ENCODE peak calls at places on chromosomes 3 and 15, in nine cellular contexts. Z, D, O, V, B, M, H, C and Q are unnamed samples.

GRCh38 chr15:31606261-31606669 is 279.6 kb downstream of the KLF13 start:
- DNase-seq in C (no peak), D (peak; percentile 64), H (no peak), M (no peak), O (no peak), B (no peak), Z (no peak), V (peak; percentile 40), Q (no peak)

GRCh38 chr15:35319354-35319753 is 226.6 kb downstream of the DPH6 start:
- DNase-seq in B (no peak), Z (no peak), C (no peak), O (no peak), V (no peak), M (no peak), D (no peak), H (no peak), Q (no peak)

GRCh38 chr3:15500107-15500724 is 21.3 kb downstream of the COLQ start:
- DNase-seq in O (no peak), C (no peak), B (peak; percentile 4), Z (no peak), M (no peak), D (peak; percentile 20), V (no peak), H (no peak), Q (no peak)

GRCh38 chr15:73530649-73531048 is 87.7 kb downstream of the REC114 start:
- DNase-seq in V (peak; percentile 7), M (no peak), D (peak; percentile 6), C (no peak), B (no peak), Z (no peak), H (no peak), O (no peak), Q (no peak)

GRCh38 chr3:42024578-42025387 is 62.9 kb upstream of the ULK4 start:
- DNase-seq in O (no peak), B (no peak), Z (no peak), D (peak; percentile 7), V (no peak), M (peak; percentile 35), H (no peak), C (peak; percentile 81), Q (no peak)

GRCh38 chr3:189839576-189839975 is 208.4 kb downstream of the TP63 start:
- DNase-seq in O (peak; percentile 28), Z (no peak), D (peak; percentile 77), B (no peak), V (peak; percentile 68), H (no peak), M (no peak), C (no peak), Q (no peak)

GRCh38 chr3:66858656-66859381 is 139.3 kb upstream of the KBTBD8 start:
- DNase-seq in B (no peak), Z (no peak), O (no peak), V (no peak), M (no peak), C (no peak), D (no peak), H (no peak), Q (no peak)

GRCh38 chr3:161265916-161266571 is 44.9 kb downstream of the NMD3 start:
- DNase-seq in V (no peak), H (no peak), M (no peak), B (no peak), Z (no peak), C (peak; percentile 56), O (no peak), D (no peak), Q (no peak)

GRCh38 chr3:151196441-151196840 is 6.6 kb downstream of the GPR171 start:
- DNase-seq in V (no peak), Z (no peak), H (peak; percentile 13), O (no peak), D (no peak), B (no peak), M (no peak), C (no peak), Q (no peak)

GRCh38 chr3:197404030-197404429 is 105.6 kb upstream of the DLG1 start:
- DNase-seq in B (no peak), V (no peak), C (no peak), H (no peak), O (no peak), M (no peak), Z (no peak), D (no peak), Q (no peak)

GRCh38 chr3:133213942-133214341 is 175.8 kb downstream of the TMEM108 start:
- DNase-seq in O (no peak), H (no peak), Z (no peak), V (no peak), M (no peak), C (no peak), D (no peak), B (no peak), Q (no peak)

GRCh38 chr15:66943456-66944095 is 121.8 kb upstream of the SMAD3 start:
- DNase-seq in O (no peak), D (no peak), Z (no peak), B (no peak), M (no peak), C (no peak), V (no peak), H (no peak), Q (no peak)

GRCh38 chr15:52787123-52787503 is 3.0 kb downstream of the ONECUT1 start:
- DNase-seq in O (no peak), Z (no peak), H (no peak), M (no peak), B (no peak), D (no peak), V (no peak), C (no peak), Q (no peak)

GRCh38 chr3:51681453-51681852 is 10.4 kb downstream of the TEX264 start:
- DNase-seq in D (peak; percentile 18), C (no peak), V (no peak), B (no peak), M (peak; percentile 20), Z (no peak), O (peak; percentile 14), H (no peak), Q (peak; percentile 50)

GRCh38 chr3:129021140-129021551 is 20.0 kb downstream of the EFCC1 start:
- DNase-seq in D (peak; percentile 52), B (no peak), Z (no peak), M (no peak), H (no peak), C (no peak), V (peak; percentile 41), O (no peak), Q (no peak)

GRCh38 chr15:43872416-43873020 is 45.7 kb downstream of the WDR76 start:
- DNase-seq in M (peak; percentile 86), H (peak; percentile 27), B (peak; percentile 21), D (peak; percentile 81), Z (no peak), V (peak; percentile 89), C (peak; percentile 70), O (peak; percentile 48), Q (peak; percentile 75)

GRCh38 chr3:194332858-194333211 is 18.3 kb downstream of the CPN2 start:
- DNase-seq in C (no peak), B (no peak), V (no peak), Z (no peak), M (no peak), O (no peak), D (no peak), H (no peak), Q (no peak)

GRCh38 chr3:54781728-54782127 is 146.1 kb downstream of the LRTM1 start:
- DNase-seq in D (no peak), M (no peak), C (no peak), O (no peak), Z (no peak), B (no peak), V (no peak), H (no peak), Q (no peak)

GRCh38 chr3:104635872-104636580 is 730.7 kb upstream of the ALCAM start:
- DNase-seq in B (no peak), C (no peak), M (no peak), Z (no peak), H (no peak), V (no peak), D (peak; percentile 2), O (no peak), Q (no peak)

GRCh38 chr15:77901921-77902750 is 175.4 kb downstream of the TBC1D2B start:
- DNase-seq in V (no peak), D (no peak), O (no peak), M (no peak), H (no peak), Z (no peak), B (no peak), C (no peak), Q (no peak)

GRCh38 chr3:9649791-9650521 is 651 bp downstream of the MTMR14 start:
- DNase-seq in C (no peak), M (peak; percentile 37), Z (no peak), D (no peak), H (no peak), B (no peak), V (no peak), O (no peak), Q (no peak)

GRCh38 chr3:161348791-161349400 is 22.4 kb downstream of the SPTSSB start:
- DNase-seq in C (no peak), M (no peak), O (no peak), D (peak; percentile 34), V (no peak), B (no peak), Z (no peak), H (no peak), Q (no peak)

GRCh38 chr3:49607105-49607591 is 52.9 kb downstream of the BSN start:
- DNase-seq in H (no peak), C (peak; percentile 15), M (peak; percentile 29), O (no peak), B (no peak), V (peak; percentile 43), D (peak; percentile 18), Z (no peak), Q (no peak)

GRCh38 chr15:100726426-100727190 is 124.2 kb downstream of the ASB7 start:
- DNase-seq in B (no peak), O (no peak), Z (no peak), C (no peak), V (peak; percentile 35), D (peak; percentile 79), H (no peak), M (no peak), Q (no peak)

GRCh38 chr3:105674437-105675065 is 194.3 kb downstream of the CBLB start:
- DNase-seq in D (no peak), C (no peak), Z (no peak), H (no peak), V (peak; percentile 54), M (no peak), B (no peak), O (no peak), Q (no peak)

GRCh38 chr3:195823998-195824397 is 12.3 kb upstream of the MUC4 start:
- DNase-seq in H (no peak), B (no peak), V (no peak), M (no peak), O (peak; percentile 63), D (peak; percentile 38), C (no peak), Z (no peak), Q (no peak)

GRCh38 chr3:19149388-19149787 is 1.1 kb downstream of the KCNH8 start:
- DNase-seq in O (peak; percentile 29), Z (no peak), M (peak; percentile 81), D (peak; percentile 12), V (peak; percentile 12), B (no peak), C (no peak), H (no peak), Q (peak; percentile 50)

GRCh38 chr15:100723323-100723801 is 121.0 kb downstream of the ASB7 start:
- DNase-seq in H (no peak), C (no peak), V (no peak), Z (no peak), D (peak; percentile 22), O (peak; percentile 61), M (no peak), B (no peak), Q (no peak)

GRCh38 chr3:151841801-151842200 is 27.9 kb downstream of the AADAC start:
- DNase-seq in M (no peak), O (no peak), H (no peak), Z (no peak), C (no peak), V (no peak), D (no peak), B (no peak), Q (no peak)

GRCh38 chr3:63818282-63819150 is 583 bp upstream of the C3orf49 start:
- DNase-seq in O (peak; percentile 66), M (peak; percentile 52), B (no peak), C (peak; percentile 61), V (peak; percentile 79), D (peak; percentile 67), Z (peak; percentile 2), H (peak; percentile 12), Q (peak; percentile 50)

GRCh38 chr3:57142335-57142734 is 22.8 kb downstream of the IL17RD start:
- DNase-seq in O (no peak), B (no peak), D (no peak), Z (no peak), C (no peak), M (no peak), V (no peak), H (no peak), Q (no peak)